ENCODE peak calls at places on chromosomes 2 and 18, in five cellular contexts. One of them, this sample, is unnamed.

GRCh38 chr18:47113796-47114540 is 36.3 kb downstream of the HDHD2 start:
- DNase-seq in tibial artery: no peak
- DNase-seq in choroid plexus epithelial cell: no peak
- DNase-seq in activated T-cell treated with anti-CD3 and anti-CD28 coated beads, Interleukin-2, amount 50 U/mL, for 48 hours: no peak
- DNase-seq in T-helper 1 cell: no peak
- DNase-seq in this sample: no peak

GRCh38 chr2:100320547-100321180 is 1.6 kb downstream of the LONRF2 start:
- DNase-seq in tibial artery: no peak
- DNase-seq in choroid plexus epithelial cell: no peak
- DNase-seq in activated T-cell treated with anti-CD3 and anti-CD28 coated beads, Interleukin-2, amount 50 U/mL, for 48 hours: no peak
- DNase-seq in T-helper 1 cell: no peak
- DNase-seq in this sample: no peak

GRCh38 chr2:207674826-207675225 is 36.6 kb upstream of the CCNYL1 start:
- DNase-seq in tibial artery: no peak
- DNase-seq in choroid plexus epithelial cell: no peak
- DNase-seq in activated T-cell treated with anti-CD3 and anti-CD28 coated beads, Interleukin-2, amount 50 U/mL, for 48 hours: no peak
- DNase-seq in T-helper 1 cell: no peak
- DNase-seq in this sample: no peak

GRCh38 chr2:45452866-45453265 is 158.2 kb downstream of the SRBD1 start:
- DNase-seq in tibial artery: peak; percentile 67
- DNase-seq in choroid plexus epithelial cell: peak; percentile 96
- DNase-seq in activated T-cell treated with anti-CD3 and anti-CD28 coated beads, Interleukin-2, amount 50 U/mL, for 48 hours: no peak
- DNase-seq in T-helper 1 cell: no peak
- DNase-seq in this sample: no peak

GRCh38 chr2:2638516-2638915 is 307.4 kb upstream of the MYT1L start:
- DNase-seq in tibial artery: no peak
- DNase-seq in choroid plexus epithelial cell: no peak
- DNase-seq in activated T-cell treated with anti-CD3 and anti-CD28 coated beads, Interleukin-2, amount 50 U/mL, for 48 hours: no peak
- DNase-seq in T-helper 1 cell: no peak
- DNase-seq in this sample: no peak

GRCh38 chr18:49869354-49869753 is 56.0 kb upstream of the ACAA2 start:
- DNase-seq in tibial artery: no peak
- DNase-seq in choroid plexus epithelial cell: no peak
- DNase-seq in activated T-cell treated with anti-CD3 and anti-CD28 coated beads, Interleukin-2, amount 50 U/mL, for 48 hours: no peak
- DNase-seq in T-helper 1 cell: no peak
- DNase-seq in this sample: no peak

GRCh38 chr2:128424406-128424805 is 105.7 kb upstream of the HS6ST1 start:
- DNase-seq in tibial artery: peak; percentile 17
- DNase-seq in choroid plexus epithelial cell: no peak
- DNase-seq in activated T-cell treated with anti-CD3 and anti-CD28 coated beads, Interleukin-2, amount 50 U/mL, for 48 hours: no peak
- DNase-seq in T-helper 1 cell: no peak
- DNase-seq in this sample: no peak

GRCh38 chr2:232889876-232890401 is 19.9 kb downstream of the SNORC start:
- DNase-seq in tibial artery: peak; percentile 46
- DNase-seq in choroid plexus epithelial cell: no peak
- DNase-seq in activated T-cell treated with anti-CD3 and anti-CD28 coated beads, Interleukin-2, amount 50 U/mL, for 48 hours: no peak
- DNase-seq in T-helper 1 cell: no peak
- DNase-seq in this sample: no peak

GRCh38 chr2:210795506-210795905 is 239.1 kb downstream of the CPS1 start:
- DNase-seq in tibial artery: no peak
- DNase-seq in choroid plexus epithelial cell: no peak
- DNase-seq in activated T-cell treated with anti-CD3 and anti-CD28 coated beads, Interleukin-2, amount 50 U/mL, for 48 hours: no peak
- DNase-seq in T-helper 1 cell: no peak
- DNase-seq in this sample: no peak

GRCh38 chr2:17043173-17043572 is 377.5 kb upstream of the CYRIA start:
- DNase-seq in tibial artery: no peak
- DNase-seq in choroid plexus epithelial cell: peak; percentile 56
- DNase-seq in activated T-cell treated with anti-CD3 and anti-CD28 coated beads, Interleukin-2, amount 50 U/mL, for 48 hours: no peak
- DNase-seq in T-helper 1 cell: peak; percentile 17
- DNase-seq in this sample: no peak

GRCh38 chr2:31270136-31270535 is 36.2 kb downstream of the EHD3 start:
- DNase-seq in tibial artery: no peak
- DNase-seq in choroid plexus epithelial cell: no peak
- DNase-seq in activated T-cell treated with anti-CD3 and anti-CD28 coated beads, Interleukin-2, amount 50 U/mL, for 48 hours: no peak
- DNase-seq in T-helper 1 cell: no peak
- DNase-seq in this sample: no peak

GRCh38 chr2:112794131-112794733 is 9.9 kb upstream of the IL1A start:
- DNase-seq in tibial artery: no peak
- DNase-seq in choroid plexus epithelial cell: peak; percentile 95
- DNase-seq in activated T-cell treated with anti-CD3 and anti-CD28 coated beads, Interleukin-2, amount 50 U/mL, for 48 hours: peak; percentile 37
- DNase-seq in T-helper 1 cell: peak; percentile 95
- DNase-seq in this sample: no peak

GRCh38 chr2:235048549-235048948 is 96.7 kb downstream of the SH3BP4 start:
- DNase-seq in tibial artery: peak; percentile 51
- DNase-seq in choroid plexus epithelial cell: no peak
- DNase-seq in activated T-cell treated with anti-CD3 and anti-CD28 coated beads, Interleukin-2, amount 50 U/mL, for 48 hours: no peak
- DNase-seq in T-helper 1 cell: no peak
- DNase-seq in this sample: no peak

GRCh38 chr18:79393626-79394401 is 1.9 kb upstream of the NFATC1 start:
- DNase-seq in tibial artery: peak; percentile 93
- DNase-seq in choroid plexus epithelial cell: peak; percentile 84
- DNase-seq in activated T-cell treated with anti-CD3 and anti-CD28 coated beads, Interleukin-2, amount 50 U/mL, for 48 hours: peak; percentile 66
- DNase-seq in T-helper 1 cell: no peak
- DNase-seq in this sample: no peak